ENCODE peak calls at places on chromosomes 11 and 22, in five cellular contexts. One of them, this sample, is unnamed.

GRCh38 chr22:19962246-19962908 is 20.8 kb upstream of the TXNRD2 start:
- DNase-seq in fibroblast of pulmonary artery: peak
- DNase-seq in thoracic aorta: no peak
- DNase-seq in CD8-positive, alpha-beta T cell: peak
- DNase-seq in AG04450: no peak
- DNase-seq in this sample: peak

GRCh38 chr11:65506770-65507485 is 8.1 kb downstream of the MALAT1 start:
- DNase-seq in thoracic aorta: no peak
- DNase-seq in fibroblast of pulmonary artery: peak
- DNase-seq in CD8-positive, alpha-beta T cell: peak
- DNase-seq in AG04450: peak
- DNase-seq in this sample: no peak

GRCh38 chr11:130609121-130610035 is 160.9 kb downstream of the ADAMTS15 start:
- DNase-seq in CD8-positive, alpha-beta T cell: no peak
- DNase-seq in thoracic aorta: peak
- DNase-seq in fibroblast of pulmonary artery: peak
- DNase-seq in AG04450: no peak
- DNase-seq in this sample: no peak

GRCh38 chr11:131745405-131745804 is 375.0 kb downstream of the NTM start:
- DNase-seq in fibroblast of pulmonary artery: peak
- DNase-seq in thoracic aorta: no peak
- DNase-seq in AG04450: no peak
- DNase-seq in CD8-positive, alpha-beta T cell: no peak
- DNase-seq in this sample: no peak

GRCh38 chr22:36026741-36027140 is 1.9 kb downstream of the RBFOX2 start:
- DNase-seq in AG04450: no peak
- DNase-seq in thoracic aorta: no peak
- DNase-seq in fibroblast of pulmonary artery: peak
- DNase-seq in CD8-positive, alpha-beta T cell: no peak
- DNase-seq in this sample: no peak

GRCh38 chr22:28017859-28018258 is 98.8 kb upstream of the PITPNB start:
- DNase-seq in CD8-positive, alpha-beta T cell: no peak
- DNase-seq in thoracic aorta: no peak
- DNase-seq in AG04450: no peak
- DNase-seq in fibroblast of pulmonary artery: no peak
- DNase-seq in this sample: no peak

GRCh38 chr22:31652911-31653684 is 8.9 kb downstream of the PISD start:
- DNase-seq in AG04450: no peak
- DNase-seq in fibroblast of pulmonary artery: no peak
- DNase-seq in thoracic aorta: no peak
- DNase-seq in CD8-positive, alpha-beta T cell: no peak
- DNase-seq in this sample: no peak

GRCh38 chr11:46413755-46414465 is 22.3 kb upstream of the CHRM4 start:
- DNase-seq in thoracic aorta: no peak
- DNase-seq in CD8-positive, alpha-beta T cell: no peak
- DNase-seq in fibroblast of pulmonary artery: no peak
- DNase-seq in AG04450: no peak
- DNase-seq in this sample: no peak

GRCh38 chr22:38696606-38697005 is 4.1 kb downstream of the JOSD1 start:
- DNase-seq in CD8-positive, alpha-beta T cell: no peak
- DNase-seq in fibroblast of pulmonary artery: peak
- DNase-seq in AG04450: no peak
- DNase-seq in thoracic aorta: no peak
- DNase-seq in this sample: no peak

GRCh38 chr11:84566681-84567080 is 1060.5 kb downstream of the DLG2 start:
- DNase-seq in thoracic aorta: no peak
- DNase-seq in fibroblast of pulmonary artery: no peak
- DNase-seq in AG04450: no peak
- DNase-seq in CD8-positive, alpha-beta T cell: no peak
- DNase-seq in this sample: no peak

GRCh38 chr11:3803726-3804510 is 4.4 kb upstream of the PGAP2 start:
- DNase-seq in thoracic aorta: no peak
- DNase-seq in AG04450: peak
- DNase-seq in fibroblast of pulmonary artery: no peak
- DNase-seq in CD8-positive, alpha-beta T cell: no peak
- DNase-seq in this sample: no peak

GRCh38 chr22:32123657-32124056 is 35.4 kb downstream of the C22orf42 start:
- DNase-seq in CD8-positive, alpha-beta T cell: no peak
- DNase-seq in thoracic aorta: no peak
- DNase-seq in AG04450: no peak
- DNase-seq in fibroblast of pulmonary artery: no peak
- DNase-seq in this sample: no peak

GRCh38 chr11:120652705-120653335 is 141.3 kb downstream of the GRIK4 start:
- DNase-seq in thoracic aorta: no peak
- DNase-seq in fibroblast of pulmonary artery: peak
- DNase-seq in CD8-positive, alpha-beta T cell: no peak
- DNase-seq in AG04450: no peak
- DNase-seq in this sample: no peak

GRCh38 chr22:26949193-26949592 is 291.8 kb downstream of the MIAT start:
- DNase-seq in thoracic aorta: no peak
- DNase-seq in AG04450: no peak
- DNase-seq in CD8-positive, alpha-beta T cell: no peak
- DNase-seq in fibroblast of pulmonary artery: peak
- DNase-seq in this sample: no peak

GRCh38 chr11:68998390-68998911 is 14.6 kb downstream of the MRGPRF start:
- DNase-seq in AG04450: no peak
- DNase-seq in fibroblast of pulmonary artery: peak
- DNase-seq in thoracic aorta: no peak
- DNase-seq in CD8-positive, alpha-beta T cell: no peak
- DNase-seq in this sample: no peak

GRCh38 chr11:80054582-80055165 is 613.8 kb upstream of the TENM4 start:
- DNase-seq in fibroblast of pulmonary artery: no peak
- DNase-seq in CD8-positive, alpha-beta T cell: no peak
- DNase-seq in AG04450: no peak
- DNase-seq in thoracic aorta: no peak
- DNase-seq in this sample: no peak

GRCh38 chr11:73454987-73455386 is 78.8 kb downstream of the RELT start:
- DNase-seq in AG04450: no peak
- DNase-seq in thoracic aorta: no peak
- DNase-seq in CD8-positive, alpha-beta T cell: no peak
- DNase-seq in fibroblast of pulmonary artery: no peak
- DNase-seq in this sample: no peak

GRCh38 chr11:75422248-75423231 is 10.5 kb downstream of the KLHL35 start:
- DNase-seq in thoracic aorta: no peak
- DNase-seq in AG04450: no peak
- DNase-seq in fibroblast of pulmonary artery: no peak
- DNase-seq in CD8-positive, alpha-beta T cell: no peak
- DNase-seq in this sample: no peak

GRCh38 chr22:30435674-30436126 is 10.1 kb downstream of the MTFP1 start:
- DNase-seq in AG04450: no peak
- DNase-seq in thoracic aorta: no peak
- DNase-seq in fibroblast of pulmonary artery: no peak
- DNase-seq in CD8-positive, alpha-beta T cell: peak
- DNase-seq in this sample: no peak

GRCh38 chr22:30609260-30610185 is 2.5 kb downstream of the TCN2 start:
- DNase-seq in fibroblast of pulmonary artery: peak
- DNase-seq in CD8-positive, alpha-beta T cell: no peak
- DNase-seq in AG04450: peak
- DNase-seq in thoracic aorta: no peak
- DNase-seq in this sample: peak

GRCh38 chr11:19746081-19746480 is 33.4 kb downstream of the NAV2 start:
- DNase-seq in fibroblast of pulmonary artery: no peak
- DNase-seq in AG04450: no peak
- DNase-seq in thoracic aorta: no peak
- DNase-seq in CD8-positive, alpha-beta T cell: no peak
- DNase-seq in this sample: no peak

GRCh38 chr11:1008001-1008400 is 28.5 kb downstream of the MUC6 start:
- DNase-seq in AG04450: no peak
- DNase-seq in fibroblast of pulmonary artery: no peak
- DNase-seq in thoracic aorta: no peak
- DNase-seq in CD8-positive, alpha-beta T cell: no peak
- DNase-seq in this sample: no peak

GRCh38 chr11:113874096-113874919 is 1.1 kb downstream of the USP28 start:
- DNase-seq in CD8-positive, alpha-beta T cell: no peak
- DNase-seq in AG04450: no peak
- DNase-seq in thoracic aorta: no peak
- DNase-seq in fibroblast of pulmonary artery: no peak
- DNase-seq in this sample: no peak

GRCh38 chr11:35163707-35164496 is 24.9 kb downstream of the CD44 start:
- DNase-seq in thoracic aorta: no peak
- DNase-seq in AG04450: no peak
- DNase-seq in CD8-positive, alpha-beta T cell: peak
- DNase-seq in fibroblast of pulmonary artery: no peak
- DNase-seq in this sample: no peak

DNA sequence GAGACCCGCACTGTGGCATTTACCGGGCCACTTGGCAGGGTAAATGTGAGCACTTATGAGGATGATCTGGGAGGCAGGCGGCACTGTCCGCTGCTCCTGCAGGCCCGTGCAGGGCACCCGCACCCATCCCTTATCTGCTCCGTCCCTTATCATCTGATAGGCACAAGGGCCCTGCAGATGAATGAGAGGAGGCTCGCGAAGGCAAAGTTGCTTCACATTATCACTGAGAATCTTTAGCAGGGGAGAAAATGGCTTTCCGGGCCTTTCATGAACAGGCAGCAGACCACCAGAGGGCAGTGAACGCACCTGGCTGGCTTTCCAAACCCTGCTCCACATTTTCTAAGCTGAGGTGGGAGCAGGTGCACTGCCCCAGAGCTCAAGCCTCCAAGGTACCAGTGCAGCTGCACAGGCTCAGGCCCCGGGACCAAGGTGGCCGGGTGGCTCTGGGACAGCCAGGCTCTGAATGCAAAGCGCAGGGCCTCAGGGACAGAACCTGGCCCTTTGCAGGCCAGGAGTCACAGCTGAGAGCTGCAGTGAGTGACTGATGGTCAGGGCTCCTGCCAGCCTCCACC is 165.6 kb downstream of the SHANK2 start:
- DNase-seq in fibroblast of pulmonary artery: peak
- DNase-seq in thoracic aorta: no peak
- DNase-seq in CD8-positive, alpha-beta T cell: no peak
- DNase-seq in AG04450: no peak
- DNase-seq in this sample: no peak
- TF ChIP-seq CTCF in fibroblast of pulmonary artery: peak
- TF ChIP-seq CTCF in thoracic aorta: no peak
- TF ChIP-seq CTCF in CD8-positive, alpha-beta T cell: no peak
- TF ChIP-seq CTCF in AG04450: peak
- TF ChIP-seq CTCF in this sample: peak

DNA sequence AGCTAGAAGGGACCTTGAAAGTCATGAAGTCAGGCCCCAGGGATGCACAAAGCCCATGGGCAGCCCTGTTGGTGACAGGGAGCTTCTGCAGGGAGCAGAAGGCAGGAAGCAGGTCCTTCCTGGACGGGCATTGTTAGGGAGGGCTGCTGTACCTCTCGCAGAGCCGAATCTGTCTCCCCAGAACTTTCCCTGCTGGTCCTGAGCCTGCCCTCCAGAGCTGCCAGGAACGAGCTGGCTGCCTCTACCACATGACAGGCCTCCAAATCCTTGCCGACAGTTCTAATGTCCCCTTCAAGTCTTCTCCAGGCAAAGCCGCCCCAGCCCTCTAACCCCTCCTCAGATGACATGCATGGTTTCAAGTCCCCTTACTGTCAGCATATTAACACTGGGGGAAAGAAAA is 20.1 kb downstream of the SYT7 start:
- DNase-seq in CD8-positive, alpha-beta T cell: no peak
- DNase-seq in thoracic aorta: no peak
- DNase-seq in fibroblast of pulmonary artery: no peak
- DNase-seq in AG04450: no peak
- DNase-seq in this sample: no peak
- TF ChIP-seq CTCF in CD8-positive, alpha-beta T cell: no peak
- TF ChIP-seq CTCF in thoracic aorta: no peak
- TF ChIP-seq CTCF in fibroblast of pulmonary artery: no peak
- TF ChIP-seq CTCF in AG04450: no peak
- TF ChIP-seq CTCF in this sample: no peak

DNA sequence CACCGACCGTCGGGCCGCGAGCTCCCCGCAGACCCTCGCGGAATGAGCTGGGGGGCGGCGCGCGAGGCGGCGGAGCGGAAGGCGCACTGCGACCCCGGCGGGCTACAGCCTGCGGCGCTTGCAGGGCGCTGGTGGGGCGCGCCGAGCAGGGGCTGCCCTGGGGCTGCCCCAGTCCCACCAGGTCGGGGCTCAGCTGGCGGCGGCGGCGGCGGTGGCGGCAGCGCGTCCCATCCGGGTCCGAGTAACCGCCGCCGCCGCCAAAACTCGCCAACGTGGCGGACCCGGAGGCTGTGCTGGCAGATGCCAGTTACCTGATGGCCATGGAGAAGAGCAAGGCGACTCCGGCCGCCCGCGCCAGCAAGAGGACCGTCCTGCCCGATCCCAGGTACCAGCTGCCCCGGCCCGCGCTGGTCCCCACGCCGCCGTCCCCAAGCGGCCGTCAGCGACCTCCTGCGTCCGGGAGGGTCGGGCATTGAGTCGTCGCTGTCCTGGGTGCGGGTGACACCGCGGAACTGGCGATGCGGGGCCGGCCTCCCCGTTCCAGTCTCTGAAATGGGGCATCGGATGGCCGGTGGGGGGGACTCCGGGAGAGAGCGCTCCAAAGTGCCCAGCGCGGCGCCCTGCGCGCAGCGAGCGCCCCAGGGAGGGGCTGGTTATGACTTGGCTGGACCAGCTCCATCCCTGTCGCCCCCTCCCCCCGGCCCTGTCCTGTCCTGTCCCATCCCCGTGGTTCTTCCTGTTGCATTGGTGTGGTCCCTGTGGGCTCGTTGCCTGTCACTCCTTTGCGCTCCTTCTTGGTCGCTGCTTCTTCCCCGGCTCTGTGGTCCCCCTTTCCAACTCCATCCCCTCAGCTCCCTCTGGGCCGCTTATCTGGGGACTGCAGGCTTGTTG is 63.5 kb downstream of the CRYBB2 start:
- DNase-seq in CD8-positive, alpha-beta T cell: no peak
- DNase-seq in fibroblast of pulmonary artery: no peak
- DNase-seq in AG04450: no peak
- DNase-seq in thoracic aorta: no peak
- DNase-seq in this sample: peak
- TF ChIP-seq CTCF in CD8-positive, alpha-beta T cell: no peak
- TF ChIP-seq CTCF in fibroblast of pulmonary artery: no peak
- TF ChIP-seq CTCF in AG04450: no peak
- TF ChIP-seq CTCF in thoracic aorta: no peak
- TF ChIP-seq CTCF in this sample: no peak

GRCh38 chr11:67317365-67318238 is 14.3 kb downstream of the SSH3 start:
- DNase-seq in AG04450: peak
- DNase-seq in CD8-positive, alpha-beta T cell: peak
- DNase-seq in fibroblast of pulmonary artery: peak
- DNase-seq in thoracic aorta: peak
- DNase-seq in this sample: peak
- TF ChIP-seq CTCF in AG04450: peak
- TF ChIP-seq CTCF in CD8-positive, alpha-beta T cell: peak
- TF ChIP-seq CTCF in fibroblast of pulmonary artery: peak
- TF ChIP-seq CTCF in thoracic aorta: peak
- TF ChIP-seq CTCF in this sample: peak

This sample was measured in GM10248.